ENCODE peak calls at places on chromosomes 2 and 18, in eight cellular contexts. D is neural progenitor cell; Z is mammary epithelial cell; V is SIG-M5; B is activated effector memory CD4-positive, alpha-beta T cell treated with anti-CD3 and anti-CD28 coated beads, Interleukin-2, amount 50 U/mL, for 16 hours; I is IMR-90; L is anterior cingulate cortex; U is NCI-H1092. A is an unnamed sample.

GRCh38 chr2:88177556-88177955 is 7.4 kb downstream of the THNSL2 start:
- DNase-seq in D (no peak), Z (peak), V (no peak), B (no peak), I (no peak), L (no peak), U (no peak), A (peak)

GRCh38 chr18:76860411-76860810 is 38.1 kb downstream of the ZNF236 start:
- DNase-seq in D (no peak), Z (no peak), V (no peak), B (no peak), I (no peak), L (no peak), U (no peak), A (no peak)

GRCh38 chr2:21396252-21396651 is 272.5 kb downstream of the TDRD15 start:
- DNase-seq in D (no peak), Z (peak), V (no peak), B (no peak), I (no peak), L (no peak), U (no peak), A (peak)

GRCh38 chr2:177753682-177754475 is 318.7 kb downstream of the PDE11A start:
- DNase-seq in D (peak), Z (peak), V (no peak), B (no peak), I (peak), L (peak), U (no peak), A (peak)

GRCh38 chr2:159617651-159618050 is 1.3 kb upstream of the BAZ2B start:
- DNase-seq in D (peak), Z (no peak), V (no peak), B (no peak), I (peak), L (no peak), U (peak), A (peak)

GRCh38 chr2:150417278-150417677 is 70.2 kb downstream of the RND3 start:
- DNase-seq in D (no peak), Z (no peak), V (no peak), B (no peak), I (no peak), L (no peak), U (no peak), A (no peak)

GRCh38 chr18:25467226-25468065 is 115.5 kb upstream of the ZNF521 start:
- DNase-seq in D (peak), Z (peak), V (no peak), B (no peak), I (peak), L (no peak), U (no peak), A (no peak)

GRCh38 chr2:127051780-127052067 is 55.2 kb downstream of the BIN1 start:
- DNase-seq in D (no peak), Z (no peak), V (no peak), B (no peak), I (no peak), L (no peak), U (no peak), A (no peak)

GRCh38 chr18:10792181-10792580 is 266.4 kb downstream of the NAPG start:
- DNase-seq in D (no peak), Z (no peak), V (peak), B (no peak), I (peak), L (no peak), U (no peak), A (no peak)

GRCh38 chr2:60961457-60961856 is 56.1 kb upstream of the PEX13 start:
- DNase-seq in D (no peak), Z (peak), V (no peak), B (no peak), I (peak), L (no peak), U (no peak), A (peak)

GRCh38 chr2:51812138-51812866 is 780.4 kb upstream of the NRXN1 start:
- DNase-seq in D (no peak), Z (peak), V (no peak), B (no peak), I (peak), L (no peak), U (no peak), A (peak)

A was measured in epithelial cell of esophagus.